ENCODE peak calls at places on chromosomes 16 and 17, in eight cellular contexts. One of them, this sample, is unnamed.

GRCh38 chr16:73064227-73064995 is 16.5 kb upstream of the ZFHX3 start:
- DNase-seq in Karpas-422: peak; percentile 40
- DNase-seq in osteoblast: peak; percentile 99
- DNase-seq in GM23338: peak; percentile 63
- DNase-seq in GM23248: peak; percentile 89
- DNase-seq in IMR-90: peak; percentile 78
- DNase-seq in MM.1S: no peak
- DNase-seq in SK-N-SH: peak; percentile 32
- DNase-seq in this sample: peak; percentile 48

GRCh38 chr17:20120835-20121234 is 111.7 kb downstream of the SPECC1 start:
- DNase-seq in Karpas-422: no peak
- DNase-seq in osteoblast: no peak
- DNase-seq in GM23338: no peak
- DNase-seq in GM23248: no peak
- DNase-seq in IMR-90: no peak
- DNase-seq in MM.1S: no peak
- DNase-seq in SK-N-SH: no peak
- DNase-seq in this sample: no peak

GRCh38 chr16:61937646-61938045 is 98.6 kb downstream of the CDH8 start:
- DNase-seq in Karpas-422: no peak
- DNase-seq in osteoblast: no peak
- DNase-seq in GM23338: no peak
- DNase-seq in GM23248: no peak
- DNase-seq in IMR-90: no peak
- DNase-seq in MM.1S: no peak
- DNase-seq in SK-N-SH: no peak
- DNase-seq in this sample: no peak

GRCh38 chr16:52549011-52549692 is 2.2 kb upstream of the TOX3 start:
- DNase-seq in Karpas-422: no peak
- DNase-seq in osteoblast: no peak
- DNase-seq in GM23338: peak; percentile 90
- DNase-seq in GM23248: no peak
- DNase-seq in IMR-90: no peak
- DNase-seq in MM.1S: no peak
- DNase-seq in SK-N-SH: no peak
- DNase-seq in this sample: no peak

GRCh38 chr16:85733155-85733838 is 17.6 kb downstream of the C16orf74 start:
- DNase-seq in Karpas-422: no peak
- DNase-seq in osteoblast: no peak
- DNase-seq in GM23338: no peak
- DNase-seq in GM23248: peak; percentile 26
- DNase-seq in IMR-90: no peak
- DNase-seq in MM.1S: no peak
- DNase-seq in SK-N-SH: no peak
- DNase-seq in this sample: peak; percentile 24

GRCh38 chr17:59105852-59106462 is 723 bp downstream of the TRIM37 start:
- DNase-seq in Karpas-422: peak; percentile 88
- DNase-seq in osteoblast: peak; percentile 39
- DNase-seq in GM23338: peak; percentile 61
- DNase-seq in GM23248: peak; percentile 73
- DNase-seq in IMR-90: peak; percentile 41
- DNase-seq in MM.1S: peak; percentile 57
- DNase-seq in SK-N-SH: peak; percentile 84
- DNase-seq in this sample: peak; percentile 80

GRCh38 chr16:77943770-77944169 is 78.6 kb upstream of the CLEC3A start:
- DNase-seq in Karpas-422: no peak
- DNase-seq in osteoblast: no peak
- DNase-seq in GM23338: no peak
- DNase-seq in GM23248: no peak
- DNase-seq in IMR-90: no peak
- DNase-seq in MM.1S: no peak
- DNase-seq in SK-N-SH: no peak
- DNase-seq in this sample: no peak

GRCh38 chr17:44844390-44844830 is 3.3 kb upstream of the HIGD1B start:
- DNase-seq in Karpas-422: no peak
- DNase-seq in osteoblast: peak; percentile 43
- DNase-seq in GM23338: peak; percentile 69
- DNase-seq in GM23248: no peak
- DNase-seq in IMR-90: peak; percentile 70
- DNase-seq in MM.1S: no peak
- DNase-seq in SK-N-SH: no peak
- DNase-seq in this sample: no peak

GRCh38 chr16:58085171-58085570 is 44.0 kb downstream of the CFAP20 start:
- DNase-seq in Karpas-422: no peak
- DNase-seq in osteoblast: no peak
- DNase-seq in GM23338: no peak
- DNase-seq in GM23248: no peak
- DNase-seq in IMR-90: no peak
- DNase-seq in MM.1S: no peak
- DNase-seq in SK-N-SH: no peak
- DNase-seq in this sample: no peak

GRCh38 chr16:72099377-72099818 is 5.8 kb downstream of the DHX38 start:
- DNase-seq in Karpas-422: peak; percentile 90
- DNase-seq in osteoblast: peak; percentile 92
- DNase-seq in GM23338: peak; percentile 82
- DNase-seq in GM23248: peak; percentile 69
- DNase-seq in IMR-90: peak; percentile 49
- DNase-seq in MM.1S: peak; percentile 51
- DNase-seq in SK-N-SH: peak; percentile 78
- DNase-seq in this sample: peak; percentile 64

GRCh38 chr16:74451951-74452758 is 30.9 kb upstream of the CLEC18B start:
- DNase-seq in Karpas-422: no peak
- DNase-seq in osteoblast: no peak
- DNase-seq in GM23338: no peak
- DNase-seq in GM23248: no peak
- DNase-seq in IMR-90: no peak
- DNase-seq in MM.1S: no peak
- DNase-seq in SK-N-SH: no peak
- DNase-seq in this sample: no peak

GRCh38 chr17:81390029-81390428 is 5.2 kb upstream of the BAHCC1 start:
- DNase-seq in Karpas-422: no peak
- DNase-seq in osteoblast: no peak
- DNase-seq in GM23338: no peak
- DNase-seq in GM23248: no peak
- DNase-seq in IMR-90: no peak
- DNase-seq in MM.1S: no peak
- DNase-seq in SK-N-SH: no peak
- DNase-seq in this sample: no peak

GRCh38 chr16:48676836-48677235 is 66.9 kb upstream of the N4BP1 start:
- DNase-seq in Karpas-422: no peak
- DNase-seq in osteoblast: no peak
- DNase-seq in GM23338: no peak
- DNase-seq in GM23248: peak; percentile 45
- DNase-seq in IMR-90: peak; percentile 50
- DNase-seq in MM.1S: no peak
- DNase-seq in SK-N-SH: no peak
- DNase-seq in this sample: no peak

GRCh38 chr17:42118545-42118944 is 2.6 kb downstream of the KAT2A start:
- DNase-seq in Karpas-422: peak; percentile 88
- DNase-seq in osteoblast: peak; percentile 84
- DNase-seq in GM23338: peak; percentile 76
- DNase-seq in GM23248: peak; percentile 51
- DNase-seq in IMR-90: peak; percentile 25
- DNase-seq in MM.1S: peak; percentile 41
- DNase-seq in SK-N-SH: peak; percentile 56
- DNase-seq in this sample: peak; percentile 57

GRCh38 chr16:2079991-2080390 is 32.2 kb downstream of the TSC2 start:
- DNase-seq in Karpas-422: no peak
- DNase-seq in osteoblast: no peak
- DNase-seq in GM23338: no peak
- DNase-seq in GM23248: no peak
- DNase-seq in IMR-90: no peak
- DNase-seq in MM.1S: no peak
- DNase-seq in SK-N-SH: no peak
- DNase-seq in this sample: no peak

GRCh38 chr16:31451681-31452351 is 7.5 kb upstream of the ARMC5 start:
- DNase-seq in Karpas-422: peak; percentile 51
- DNase-seq in osteoblast: peak; percentile 94
- DNase-seq in GM23338: peak; percentile 85
- DNase-seq in GM23248: peak; percentile 89
- DNase-seq in IMR-90: peak; percentile 80
- DNase-seq in MM.1S: peak; percentile 21
- DNase-seq in SK-N-SH: peak; percentile 77
- DNase-seq in this sample: no peak

GRCh38 chr16:3550851-3551847 is 26.1 kb downstream of the NLRC3 start:
- DNase-seq in Karpas-422: no peak
- DNase-seq in osteoblast: no peak
- DNase-seq in GM23338: no peak
- DNase-seq in GM23248: no peak
- DNase-seq in IMR-90: no peak
- DNase-seq in MM.1S: no peak
- DNase-seq in SK-N-SH: no peak
- DNase-seq in this sample: no peak

DNA sequence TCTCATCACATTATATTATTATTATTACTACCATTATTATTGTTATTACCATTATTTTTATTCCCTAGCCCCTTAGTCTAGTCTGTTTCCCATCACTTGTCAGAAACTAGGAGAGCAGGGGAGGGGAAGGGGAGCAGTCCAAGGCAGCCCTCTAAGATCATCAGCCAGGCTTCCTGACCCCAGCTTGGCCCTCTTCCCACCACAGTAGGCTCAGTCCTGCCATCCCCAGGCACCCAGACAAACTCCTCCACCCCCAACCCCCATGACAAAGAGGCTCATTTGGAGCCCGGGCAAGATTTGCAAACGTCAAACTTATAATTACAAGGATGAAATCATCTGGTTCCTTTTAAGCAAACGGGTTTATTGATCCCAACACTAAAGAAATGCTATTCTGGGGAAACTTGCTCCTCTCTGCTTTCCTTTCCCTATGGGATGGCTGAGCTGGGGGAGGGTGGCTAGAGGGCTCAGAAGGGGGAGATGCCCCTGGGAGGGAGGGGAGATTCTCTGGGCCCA is 4.5 kb upstream of the CBFB start:
- DNase-seq in Karpas-422: no peak
- DNase-seq in osteoblast: no peak
- DNase-seq in GM23338: no peak
- DNase-seq in GM23248: peak; percentile 24
- DNase-seq in IMR-90: no peak
- DNase-seq in MM.1S: no peak
- DNase-seq in SK-N-SH: no peak
- DNase-seq in this sample: peak; percentile 1
- H4K20me1 ChIP-seq in Karpas-422: no peaks in the 10 kb centered on the region
- H4K20me1 ChIP-seq in osteoblast: no peaks in the 10 kb centered on the region
- H4K20me1 ChIP-seq in GM23338: no peaks in the 10 kb centered on the region
- H4K20me1 ChIP-seq in GM23248: no peaks in the 10 kb centered on the region
- H4K20me1 ChIP-seq in IMR-90: no peaks in the 10 kb centered on the region
- H4K20me1 ChIP-seq in MM.1S: no peaks in the 10 kb centered on the region
- H4K20me1 ChIP-seq in SK-N-SH: no peaks in the 10 kb centered on the region
- H4K20me1 ChIP-seq in this sample: no peaks in the 10 kb centered on the region

GRCh38 chr17:8162997-8163977 is 539 bp upstream of the VAMP2 start:
- DNase-seq in Karpas-422: peak; percentile 75
- DNase-seq in osteoblast: peak; percentile 85
- DNase-seq in GM23338: peak; percentile 89
- DNase-seq in GM23248: no peak
- DNase-seq in IMR-90: no peak
- DNase-seq in MM.1S: no peak
- DNase-seq in SK-N-SH: peak; percentile 93
- DNase-seq in this sample: peak; percentile 57

GRCh38 chr17:8160741-8161221 is 2.0 kb downstream of the VAMP2 start:
- DNase-seq in Karpas-422: no peak
- DNase-seq in osteoblast: peak; percentile 67
- DNase-seq in GM23338: no peak
- DNase-seq in GM23248: no peak
- DNase-seq in IMR-90: no peak
- DNase-seq in MM.1S: no peak
- DNase-seq in SK-N-SH: no peak
- DNase-seq in this sample: no peak

GRCh38 chr17:8160224-8160577 is 2.5 kb downstream of the VAMP2 start:
- DNase-seq in Karpas-422: no peak
- DNase-seq in osteoblast: peak; percentile 71
- DNase-seq in GM23338: no peak
- DNase-seq in GM23248: no peak
- DNase-seq in IMR-90: no peak
- DNase-seq in MM.1S: no peak
- DNase-seq in SK-N-SH: no peak
- DNase-seq in this sample: no peak

GRCh38 chr17:8162232-8162996 is at the start of gene VAMP2:
- DNase-seq in Karpas-422: peak; percentile 90
- DNase-seq in osteoblast: peak; percentile 96
- DNase-seq in GM23338: peak; percentile 85
- DNase-seq in GM23248: peak; percentile 95
- DNase-seq in IMR-90: peak; percentile 50
- DNase-seq in MM.1S: peak; percentile 69
- DNase-seq in SK-N-SH: peak; percentile 54
- DNase-seq in this sample: peak; percentile 79

GRCh38 chr17:8161289-8162231 is 1.2 kb downstream of the VAMP2 start:
- DNase-seq in Karpas-422: no peak
- DNase-seq in osteoblast: peak; percentile 59
- DNase-seq in GM23338: no peak
- DNase-seq in GM23248: no peak
- DNase-seq in IMR-90: no peak
- DNase-seq in MM.1S: no peak
- DNase-seq in SK-N-SH: no peak
- DNase-seq in this sample: no peak
- H3K4me1 ChIP-seq in Karpas-422: peaks cover 58% of the 10 kb centered on the region
- H3K4me1 ChIP-seq in osteoblast: peaks cover 41% of the 10 kb centered on the region
- H3K4me1 ChIP-seq in GM23338: peaks cover 25% of the 10 kb centered on the region
- H3K4me1 ChIP-seq in GM23248: peaks cover 39% of the 10 kb centered on the region
- H3K4me1 ChIP-seq in IMR-90: peaks cover 28% of the 10 kb centered on the region
- H3K4me1 ChIP-seq in MM.1S: peaks cover 17% of the 10 kb centered on the region
- H3K4me1 ChIP-seq in SK-N-SH: peaks cover 25% of the 10 kb centered on the region
- H3K4me1 ChIP-seq in this sample: peaks cover 73% of the 10 kb centered on the region

DNA sequence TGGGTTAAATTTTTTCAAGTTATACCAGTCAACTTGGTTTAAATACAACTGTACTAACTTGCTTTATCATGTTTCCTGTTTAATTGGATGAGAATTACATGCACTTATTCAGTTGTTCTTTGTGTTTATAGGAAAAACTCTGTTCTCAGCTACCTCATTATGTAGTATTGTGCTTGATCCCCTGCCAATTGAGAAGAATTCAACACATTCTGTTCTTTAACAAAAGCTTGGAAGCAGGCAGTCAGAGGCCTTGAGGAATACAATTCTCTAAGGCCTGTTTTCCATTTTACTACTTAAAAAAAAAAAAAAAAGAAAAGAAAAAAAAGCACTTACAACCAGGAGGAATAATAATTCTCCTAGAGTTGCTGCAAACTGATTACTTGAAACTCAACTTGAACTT is 60.6 kb upstream of the CMIP start:
- DNase-seq in Karpas-422: no peak
- DNase-seq in osteoblast: no peak
- DNase-seq in GM23338: peak; percentile 28
- DNase-seq in GM23248: no peak
- DNase-seq in IMR-90: peak; percentile 12
- DNase-seq in MM.1S: no peak
- DNase-seq in SK-N-SH: no peak
- DNase-seq in this sample: no peak
- H4K20me1 ChIP-seq in Karpas-422: no peaks in the 10 kb centered on the region
- H4K20me1 ChIP-seq in osteoblast: no peaks in the 10 kb centered on the region
- H4K20me1 ChIP-seq in GM23338: peaks cover 11% of the 10 kb centered on the region
- H4K20me1 ChIP-seq in GM23248: no peaks in the 10 kb centered on the region
- H4K20me1 ChIP-seq in IMR-90: no peaks in the 10 kb centered on the region
- H4K20me1 ChIP-seq in MM.1S: no peaks in the 10 kb centered on the region
- H4K20me1 ChIP-seq in SK-N-SH: no peaks in the 10 kb centered on the region
- H4K20me1 ChIP-seq in this sample: no peaks in the 10 kb centered on the region

DNA sequence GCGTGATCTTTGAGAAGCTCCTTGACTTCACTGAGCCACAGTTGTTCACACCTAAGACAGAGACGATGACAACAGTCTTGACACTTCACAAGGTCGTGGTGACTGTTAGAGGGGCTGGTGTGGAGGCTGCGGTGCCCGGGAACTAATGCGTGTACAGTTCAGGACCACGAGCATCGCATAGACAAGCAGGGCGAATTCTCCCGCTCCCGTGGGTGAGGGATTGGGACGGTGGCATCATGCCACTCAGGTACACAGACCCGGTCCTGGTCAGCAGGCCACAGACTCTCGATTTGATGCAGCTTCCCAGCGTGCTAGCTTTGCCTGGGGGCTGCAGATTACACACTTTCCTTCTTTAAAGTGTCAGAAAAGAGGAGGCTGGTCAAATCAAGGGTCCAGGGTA is 24.7 kb downstream of the CEP295NL start:
- DNase-seq in Karpas-422: no peak
- DNase-seq in osteoblast: peak; percentile 4
- DNase-seq in GM23338: no peak
- DNase-seq in GM23248: no peak
- DNase-seq in IMR-90: no peak
- DNase-seq in MM.1S: no peak
- DNase-seq in SK-N-SH: no peak
- DNase-seq in this sample: no peak
- H3K4me1 ChIP-seq in Karpas-422: peaks cover 14% of the 10 kb centered on the region
- H3K4me1 ChIP-seq in osteoblast: peaks cover 45% of the 10 kb centered on the region
- H3K4me1 ChIP-seq in GM23338: peaks cover 2% of the 10 kb centered on the region
- H3K4me1 ChIP-seq in GM23248: peaks cover 39% of the 10 kb centered on the region
- H3K4me1 ChIP-seq in IMR-90: peaks cover 51% of the 10 kb centered on the region
- H3K4me1 ChIP-seq in MM.1S: no peaks in the 10 kb centered on the region
- H3K4me1 ChIP-seq in SK-N-SH: peaks cover 35% of the 10 kb centered on the region
- H3K4me1 ChIP-seq in this sample: peaks cover 9% of the 10 kb centered on the region